ENCODE peak calls at places on chromosomes 1 and 21, in ten cellular contexts. B is aorta, P is progenitor cell of endocrine pancreas, N is fibroblast of the conjunctiva, L is GM04503, T is NCI-H774, W is hepatocyte, Q is cardiac fibroblast, R is astrocyte, A is right atrium auricular region. G is an unnamed sample.

GRCh38 chr1:212413902-212414327 is 771 bp downstream of the PACC1 start:
- DNase-seq in B (no peak), P (no peak), N (no peak), L (no peak), T (no peak), W (peak), Q (peak), R (no peak), A (no peak), G (peak)

GRCh38 chr1:193242000-193242399 is 55.6 kb upstream of the B3GALT2 start:
- DNase-seq in B (no peak), P (no peak), N (no peak), L (no peak), T (no peak), W (no peak), Q (no peak), R (no peak), A (no peak), G (no peak)

GRCh38 chr21:26170471-26171309 is at the start of gene APP:
- DNase-seq in B (peak), P (peak), N (peak), L (no peak), T (peak), W (peak), Q (peak), R (peak), A (peak), G (peak)

GRCh38 chr1:158398818-158399502 is at the start of gene OR10T2:
- DNase-seq in B (no peak), P (no peak), N (no peak), L (no peak), T (no peak), W (no peak), Q (no peak), R (no peak), A (no peak), G (no peak)

GRCh38 chr1:167517535-167518330 is 596 bp downstream of the CD247 start:
- DNase-seq in B (peak), P (no peak), N (no peak), L (no peak), T (no peak), W (no peak), Q (no peak), R (no peak), A (no peak), G (no peak)

GRCh38 chr1:14440166-14440565 is 158.3 kb upstream of the KAZN start:
- DNase-seq in B (no peak), P (no peak), N (no peak), L (no peak), T (no peak), W (no peak), Q (no peak), R (no peak), A (no peak), G (no peak)

GRCh38 chr1:32241011-32241763 is 5.8 kb upstream of the FAM167B start:
- DNase-seq in B (peak), P (peak), N (no peak), L (no peak), T (peak), W (peak), Q (peak), R (peak), A (peak), G (peak)

GRCh38 chr1:175824079-175824478 is 80.7 kb upstream of the TNR start:
- DNase-seq in B (peak), P (no peak), N (no peak), L (no peak), T (no peak), W (no peak), Q (no peak), R (no peak), A (no peak), G (no peak)

GRCh38 chr1:168225476-168226190 is at the start of gene SFT2D2:
- DNase-seq in B (peak), P (peak), N (peak), L (no peak), T (peak), W (peak), Q (peak), R (peak), A (peak), G (peak)

GRCh38 chr1:23452011-23452411 is 27.5 kb upstream of the TCEA3 start:
- DNase-seq in B (no peak), P (no peak), N (no peak), L (peak), T (no peak), W (no peak), Q (peak), R (peak), A (no peak), G (no peak)

GRCh38 chr1:183980951-183981525 is 56.5 kb downstream of the COLGALT2 start:
- DNase-seq in B (no peak), P (no peak), N (no peak), L (no peak), T (no peak), W (no peak), Q (no peak), R (no peak), A (no peak), G (no peak)

GRCh38 chr1:34761776-34762307 is 2.3 kb downstream of the GJB4 start:
- DNase-seq in B (no peak), P (no peak), N (no peak), L (no peak), T (no peak), W (no peak), Q (no peak), R (no peak), A (no peak), G (no peak)

GRCh38 chr1:191714810-191715209 is 443.5 kb upstream of the RGS18 start:
- DNase-seq in B (no peak), P (no peak), N (no peak), L (no peak), T (no peak), W (no peak), Q (no peak), R (no peak), A (no peak), G (no peak)

GRCh38 chr1:30117685-30118084 is 605.7 kb downstream of the MATN1 start:
- DNase-seq in B (no peak), P (no peak), N (no peak), L (no peak), T (no peak), W (no peak), Q (no peak), R (no peak), A (no peak), G (no peak)

GRCh38 chr1:100580446-100580845 is 42.5 kb downstream of the GPR88 start:
- DNase-seq in B (no peak), P (no peak), N (no peak), L (no peak), T (no peak), W (no peak), Q (no peak), R (no peak), A (no peak), G (no peak)

GRCh38 chr1:27872059-27872801 is at the start of gene THEMIS2:
- DNase-seq in B (peak), P (peak), N (no peak), L (no peak), T (no peak), W (peak), Q (peak), R (peak), A (no peak), G (peak)

GRCh38 chr1:7062346-7063061 is 277.2 kb downstream of the CAMTA1 start:
- DNase-seq in B (no peak), P (no peak), N (no peak), L (no peak), T (no peak), W (no peak), Q (no peak), R (no peak), A (no peak), G (no peak)

GRCh38 chr21:42381347-42381984 is 14.4 kb downstream of the TMPRSS3 start:
- DNase-seq in B (no peak), P (no peak), N (peak), L (no peak), T (no peak), W (peak), Q (peak), R (peak), A (no peak), G (no peak)

GRCh38 chr1:47742890-47743760 is 254.1 kb downstream of the TRABD2B start:
- DNase-seq in B (no peak), P (no peak), N (no peak), L (no peak), T (no peak), W (no peak), Q (no peak), R (no peak), A (no peak), G (no peak)

GRCh38 chr1:184891440-184891839 is 82.9 kb downstream of the NIBAN1 start:
- DNase-seq in B (no peak), P (no peak), N (no peak), L (no peak), T (no peak), W (no peak), Q (no peak), R (no peak), A (no peak), G (no peak)

GRCh38 chr1:160539896-160540858 is 17.1 kb upstream of the SLAMF6 start:
- DNase-seq in B (no peak), P (no peak), N (no peak), L (no peak), T (no peak), W (peak), Q (peak), R (no peak), A (no peak), G (peak)

GRCh38 chr21:32474179-32475059 is 61.9 kb downstream of the EVA1C start:
- DNase-seq in B (no peak), P (no peak), N (no peak), L (no peak), T (no peak), W (no peak), Q (no peak), R (no peak), A (no peak), G (no peak)

GRCh38 chr1:232634086-232634485 is 4.2 kb upstream of the SIPA1L2 start:
- DNase-seq in B (peak), P (no peak), N (no peak), L (no peak), T (no peak), W (no peak), Q (no peak), R (no peak), A (no peak), G (no peak)

GRCh38 chr1:230399321-230400006 is 26.7 kb downstream of the PGBD5 start:
- DNase-seq in B (no peak), P (no peak), N (no peak), L (no peak), T (no peak), W (no peak), Q (no peak), R (no peak), A (no peak), G (no peak)

GRCh38 chr1:113898243-113898814 is 6.3 kb downstream of the AP4B1 start:
- DNase-seq in B (no peak), P (no peak), N (no peak), L (no peak), T (no peak), W (no peak), Q (no peak), R (no peak), A (no peak), G (no peak)

GRCh38 chr1:179824265-179824664 is 53.3 kb downstream of the TOR1AIP2 start:
- DNase-seq in B (no peak), P (no peak), N (no peak), L (no peak), T (no peak), W (no peak), Q (no peak), R (no peak), A (peak), G (no peak)

GRCh38 chr1:156160744-156161181 is 7.4 kb downstream of the SEMA4A start:
- DNase-seq in B (peak), P (peak), N (no peak), L (no peak), T (peak), W (peak), Q (peak), R (peak), A (peak), G (peak)

GRCh38 chr1:47229884-47230691 is 1.9 kb downstream of the TAL1 start:
- DNase-seq in B (no peak), P (no peak), N (no peak), L (no peak), T (no peak), W (no peak), Q (no peak), R (no peak), A (no peak), G (no peak)

GRCh38 chr1:25784575-25785051 is 15.4 kb upstream of the SELENON start:
- DNase-seq in B (no peak), P (no peak), N (no peak), L (no peak), T (no peak), W (no peak), Q (no peak), R (no peak), A (no peak), G (no peak)

GRCh38 chr1:166166701-166167394 is at the start of gene FAM78B:
- DNase-seq in B (peak), P (peak), N (peak), L (no peak), T (peak), W (peak), Q (peak), R (peak), A (peak), G (peak)

GRCh38 chr1:221164029-221164428 is 284.8 kb downstream of the HLX start:
- DNase-seq in B (no peak), P (no peak), N (no peak), L (no peak), T (no peak), W (no peak), Q (peak), R (peak), A (no peak), G (no peak)

GRCh38 chr21:44878053-44878982 is 4.8 kb upstream of the PTTG1IP start:
- DNase-seq in B (peak), P (no peak), N (peak), L (no peak), T (no peak), W (peak), Q (no peak), R (no peak), A (no peak), G (no peak)

G was measured in GM13976.